ENCODE peak calls at places on chromosomes 12 and 14, in ten cellular contexts. I is IMR-90; V is A549; C is effector memory CD4-positive, alpha-beta T cell; Z is endodermal cell; Y is cardiac muscle cell; G is right lobe of liver; W is fibroblast of the aortic adventitia; Q is CD4-positive, CD25-positive, alpha-beta regulatory T cell; D is NB4. H is an unnamed sample.

GRCh38 chr14:104891664-104892500 is 26.8 kb downstream of the CEP170B start:
- DNase-seq in I (no peak), V (no peak), C (no peak), Z (peak; percentile 45), Y (no peak), G (peak; percentile 52), W (no peak), Q (no peak), D (peak; percentile 2), H (no peak)

GRCh38 chr12:6777386-6777785 is 5.1 kb downstream of the LAG3 start:
- DNase-seq in I (no peak), V (no peak), C (no peak), Z (no peak), Y (no peak), G (no peak), W (no peak), Q (no peak), D (no peak), H (no peak)

GRCh38 chr14:76953196-76953945 is 75.1 kb downstream of the IRF2BPL start:
- DNase-seq in I (peak; percentile 68), V (peak; percentile 90), C (peak; percentile 8), Z (no peak), Y (peak; percentile 77), G (peak; percentile 77), W (peak; percentile 79), Q (no peak), D (peak; percentile 61), H (no peak)

GRCh38 chr12:93173178-93173957 is 204.4 kb upstream of the NUDT4 start:
- DNase-seq in I (peak; percentile 75), V (no peak), C (no peak), Z (no peak), Y (peak; percentile 70), G (no peak), W (peak; percentile 58), Q (no peak), D (no peak), H (no peak)

GRCh38 chr12:97643961-97644360 is 181.4 kb downstream of the RMST start:
- DNase-seq in I (no peak), V (no peak), C (no peak), Z (no peak), Y (no peak), G (no peak), W (no peak), Q (no peak), D (no peak), H (no peak)

GRCh38 chr12:89156324-89156723 is 196.0 kb downstream of the DUSP6 start:
- DNase-seq in I (no peak), V (no peak), C (no peak), Z (no peak), Y (no peak), G (no peak), W (peak; percentile 38), Q (no peak), D (peak; percentile 87), H (no peak)

GRCh38 chr12:10320643-10321042 is 13.0 kb downstream of the KLRD1 start:
- DNase-seq in I (no peak), V (no peak), C (no peak), Z (no peak), Y (no peak), G (no peak), W (no peak), Q (no peak), D (no peak), H (no peak)

GRCh38 chr12:121894633-121895032 is 6.0 kb downstream of the PSMD9 start:
- DNase-seq in I (peak; percentile 52), V (peak; percentile 49), C (no peak), Z (peak; percentile 76), Y (peak; percentile 54), G (no peak), W (peak; percentile 68), Q (peak; percentile 10), D (peak; percentile 50), H (no peak)

GRCh38 chr12:99450231-99450630 is 197.3 kb upstream of the GARIN6 start:
- DNase-seq in I (no peak), V (no peak), C (no peak), Z (no peak), Y (no peak), G (no peak), W (no peak), Q (no peak), D (no peak), H (no peak)

GRCh38 chr14:100769035-100769939 is 42.6 kb downstream of the DLK1 start:
- DNase-seq in I (no peak), V (no peak), C (no peak), Z (peak; percentile 34), Y (no peak), G (peak; percentile 47), W (no peak), Q (no peak), D (no peak), H (no peak)

GRCh38 chr12:110107369-110108281 is 16.5 kb upstream of the IFT81 start:
- DNase-seq in I (peak; percentile 97), V (peak; percentile 75), C (no peak), Z (peak; percentile 63), Y (peak; percentile 95), G (no peak), W (peak; percentile 94), Q (no peak), D (no peak), H (no peak)

DNA sequence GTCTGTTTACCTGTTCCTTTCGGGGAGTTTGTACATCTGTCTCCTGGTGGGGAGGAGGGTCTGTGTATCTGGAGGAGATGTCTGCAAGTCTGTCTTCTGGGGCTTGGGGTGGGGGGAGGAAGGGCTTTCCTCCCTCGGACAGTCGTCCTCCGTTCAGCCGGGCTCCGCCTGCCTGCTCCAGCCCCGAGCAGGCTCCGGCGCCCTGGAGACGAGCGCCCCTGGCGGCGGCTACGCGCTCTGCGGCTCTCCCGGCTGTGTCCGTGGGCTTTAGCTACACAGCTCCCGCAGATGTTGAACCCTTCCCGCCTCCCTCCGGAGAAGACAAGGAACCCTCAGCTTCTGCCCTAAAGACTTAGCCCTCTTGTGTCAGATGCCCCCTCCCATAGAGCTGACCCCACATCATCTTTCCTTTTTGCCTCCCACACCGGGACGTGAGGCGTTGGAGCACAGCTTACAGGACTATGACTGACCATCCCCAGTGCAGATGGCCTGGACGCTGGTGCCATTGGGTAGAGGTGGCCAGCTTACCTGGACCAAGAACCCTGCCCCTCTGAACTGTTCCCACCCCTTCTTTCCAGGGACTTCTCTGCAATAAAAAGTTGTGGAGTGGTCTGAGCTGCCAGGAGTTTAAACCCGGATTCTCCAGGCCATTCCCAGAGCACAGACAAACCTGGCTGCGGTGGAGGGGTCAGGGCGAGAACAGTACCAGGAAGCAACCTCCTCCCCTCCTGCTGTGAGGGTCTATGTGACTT is 4.7 kb downstream of the KRT86 start:
- DNase-seq in I (peak; percentile 65), V (peak; percentile 87), C (peak; percentile 22), Z (peak; percentile 97), Y (peak; percentile 86), G (peak; percentile 82), W (peak; percentile 83), Q (peak; percentile 51), D (peak; percentile 77), H (peak; percentile 93)
- H3K4me3 ChIP-seq in I (no peak overlapping the region), V (peak overlapping the region; percentile 33), C (no peak overlapping the region), Z (no peak overlapping the region), Y (no peak overlapping the region), G (no peak overlapping the region), W (no peak overlapping the region), Q (no peak overlapping the region), D (no peak overlapping the region), H (peak overlapping the region; percentile 11)

DNA sequence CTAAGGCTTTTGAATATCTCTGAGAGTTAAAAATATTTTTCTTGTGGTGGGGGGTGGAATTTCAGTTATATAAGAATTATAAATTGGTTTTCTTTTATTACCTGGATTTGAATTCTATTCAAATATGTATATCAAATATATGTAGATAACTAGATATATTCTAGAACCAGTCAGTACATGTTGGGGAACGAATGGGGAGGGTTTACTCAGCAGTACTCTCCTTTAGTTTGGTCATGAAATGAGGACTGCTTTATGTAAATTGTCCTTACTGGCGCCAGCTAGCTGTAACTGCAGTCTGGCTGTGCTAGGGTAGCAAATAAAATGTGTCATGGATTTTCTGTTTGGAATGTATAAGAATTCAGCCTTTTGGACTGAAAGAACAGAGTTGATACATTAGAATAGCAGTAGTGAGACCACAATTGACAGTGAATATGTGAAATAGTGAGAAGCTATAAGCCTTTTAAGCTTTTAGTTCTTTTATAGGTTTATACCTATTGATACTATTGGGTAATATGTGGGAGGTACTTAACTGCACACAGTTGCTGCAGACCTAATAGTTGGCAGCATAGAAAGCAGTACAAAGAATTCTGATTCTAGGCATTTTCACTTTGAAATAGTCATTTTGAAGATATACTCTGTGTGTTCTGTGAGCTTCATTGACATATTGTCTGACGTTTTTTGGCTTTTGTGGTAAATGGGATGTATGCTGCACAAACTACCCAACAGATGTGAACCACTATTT is 29.0 kb downstream of the ATF7IP start:
- DNase-seq in I (peak; percentile 84), V (peak; percentile 57), C (no peak), Z (no peak), Y (peak; percentile 87), G (no peak), W (peak; percentile 85), Q (peak; percentile 75), D (peak; percentile 78), H (no peak)
- H3K4me3 ChIP-seq in I (no peak overlapping the region), V (peak overlapping the region; percentile 19), C (no peak overlapping the region), Z (no peak overlapping the region), Y (peak overlapping the region; percentile 19), G (peak overlapping the region; percentile 26), W (no peak overlapping the region), Q (peak overlapping the region; percentile 78), D (no peak overlapping the region), H (peak overlapping the region; percentile 7)

GRCh38 chr12:54033980-54034783 is 1.3 kb downstream of the HOXC5 start:
- DNase-seq in I (no peak), V (no peak), C (no peak), Z (peak; percentile 74), Y (no peak), G (no peak), W (no peak), Q (no peak), D (peak; percentile 37), H (no peak)
- H3K4me3 ChIP-seq in I (no peak overlapping the region), V (peak overlapping the region; percentile 56), C (peak overlapping the region; percentile 6), Z (no peak overlapping the region), Y (no peak overlapping the region), G (no peak overlapping the region), W (peak overlapping the region; percentile 58), Q (no peak overlapping the region), D (no peak overlapping the region), H (peak overlapping the region; percentile 32)

GRCh38 chr12:79517363-79517762 is 173.4 kb downstream of the PAWR start:
- DNase-seq in I (no peak), V (no peak), C (no peak), Z (no peak), Y (no peak), G (no peak), W (no peak), Q (no peak), D (no peak), H (no peak)
- H3K4me3 ChIP-seq in I (no peak overlapping the region), V (no peak overlapping the region), C (no peak overlapping the region), Z (no peak overlapping the region), Y (no peak overlapping the region), G (no peak overlapping the region), W (no peak overlapping the region), Q (no peak overlapping the region), D (no peak overlapping the region), H (no peak overlapping the region)

H was measured in vagina.